ENCODE peak calls at places on chromosomes 12 and 14, in six cellular contexts. V, J, R, N, S and B are unnamed samples.

GRCh38 chr14:98082833-98083232 is 1189.2 kb downstream of the BCL11B start:
- ATAC-seq in V (no peak), J (no peak), R (no peak), N (no peak), S (no peak), B (no peak)

GRCh38 chr14:21882226-21882625 is 208.6 kb upstream of the OR4E1 start:
- ATAC-seq in V (no peak), J (no peak), R (no peak), N (no peak), S (no peak), B (no peak)

GRCh38 chr14:57182760-57183503 is 85.8 kb downstream of the EXOC5 start:
- ATAC-seq in V (peak; percentile 68), J (no peak), R (peak; percentile 71), N (peak; percentile 76), S (peak; percentile 54), B (no peak)

GRCh38 chr12:21476949-21477348 is 24.5 kb downstream of the RECQL start:
- ATAC-seq in V (no peak), J (no peak), R (no peak), N (no peak), S (no peak), B (no peak)

GRCh38 chr14:53539489-53540126 is 386.5 kb upstream of the DDHD1 start:
- ATAC-seq in V (peak; percentile 90), J (peak; percentile 72), R (peak; percentile 96), N (peak; percentile 31), S (peak; percentile 96), B (peak; percentile 63)

GRCh38 chr12:84766375-84766774 is 146.2 kb downstream of the SLC6A15 start:
- ATAC-seq in V (no peak), J (no peak), R (no peak), N (no peak), S (no peak), B (no peak)

GRCh38 chr12:118029166-118029565 is 12.7 kb downstream of the RFC5 start:
- ATAC-seq in V (no peak), J (no peak), R (no peak), N (no peak), S (no peak), B (no peak)

GRCh38 chr12:57772429-57773322 is at the start of gene EEF1AKMT3:
- ATAC-seq in V (peak; percentile 63), J (peak; percentile 74), R (peak; percentile 76), N (peak; percentile 67), S (peak; percentile 48), B (peak; percentile 65)

GRCh38 chr14:61266436-61267220 is 14.5 kb downstream of the TMEM30B start:
- ATAC-seq in V (no peak), J (no peak), R (no peak), N (no peak), S (no peak), B (no peak)

GRCh38 chr14:66540038-66540437 is 32.1 kb downstream of the GPHN start:
- ATAC-seq in V (no peak), J (no peak), R (no peak), N (no peak), S (no peak), B (no peak)

GRCh38 chr12:89949457-89950195 is 241.0 kb upstream of the ATP2B1 start:
- ATAC-seq in V (peak; percentile 38), J (peak; percentile 83), R (peak; percentile 85), N (no peak), S (peak; percentile 87), B (peak; percentile 74)

GRCh38 chr14:51681411-51681810 is 29.7 kb downstream of the FRMD6 start:
- ATAC-seq in V (peak; percentile 85), J (no peak), R (no peak), N (no peak), S (no peak), B (no peak)

GRCh38 chr14:73713804-73714655 is at the start of gene PNMA1:
- ATAC-seq in V (peak; percentile 82), J (peak; percentile 81), R (peak; percentile 86), N (peak; percentile 88), S (peak; percentile 89), B (peak; percentile 85)
- TF ChIP-seq POLR2A in V (peak; percentile 63), J (peak; percentile 79), R (peak; percentile 94), N (peak; percentile 72), S (peak; percentile 86), B (peak; percentile 79)

GRCh38 chr12:7091660-7092228 is 501 bp downstream of the C1R start:
- ATAC-seq in V (peak; percentile 39), J (peak; percentile 56), R (peak; percentile 52), N (no peak), S (no peak), B (peak; percentile 61)
- TF ChIP-seq EP300 in V (no peak), J (peak; percentile 32), R (no peak), N (no peak), S (no peak), B (no peak)

GRCh38 chr14:74905595-74906142 is 17.4 kb downstream of the RPS6KL1 start:
- ATAC-seq in V (peak; percentile 59), J (peak; percentile 64), R (peak; percentile 74), N (peak; percentile 83), S (peak; percentile 87), B (peak; percentile 61)
- TF ChIP-seq POLR2A in V (no peak), J (no peak), R (no peak), N (peak; percentile 49), S (peak; percentile 66), B (no peak)

DNA sequence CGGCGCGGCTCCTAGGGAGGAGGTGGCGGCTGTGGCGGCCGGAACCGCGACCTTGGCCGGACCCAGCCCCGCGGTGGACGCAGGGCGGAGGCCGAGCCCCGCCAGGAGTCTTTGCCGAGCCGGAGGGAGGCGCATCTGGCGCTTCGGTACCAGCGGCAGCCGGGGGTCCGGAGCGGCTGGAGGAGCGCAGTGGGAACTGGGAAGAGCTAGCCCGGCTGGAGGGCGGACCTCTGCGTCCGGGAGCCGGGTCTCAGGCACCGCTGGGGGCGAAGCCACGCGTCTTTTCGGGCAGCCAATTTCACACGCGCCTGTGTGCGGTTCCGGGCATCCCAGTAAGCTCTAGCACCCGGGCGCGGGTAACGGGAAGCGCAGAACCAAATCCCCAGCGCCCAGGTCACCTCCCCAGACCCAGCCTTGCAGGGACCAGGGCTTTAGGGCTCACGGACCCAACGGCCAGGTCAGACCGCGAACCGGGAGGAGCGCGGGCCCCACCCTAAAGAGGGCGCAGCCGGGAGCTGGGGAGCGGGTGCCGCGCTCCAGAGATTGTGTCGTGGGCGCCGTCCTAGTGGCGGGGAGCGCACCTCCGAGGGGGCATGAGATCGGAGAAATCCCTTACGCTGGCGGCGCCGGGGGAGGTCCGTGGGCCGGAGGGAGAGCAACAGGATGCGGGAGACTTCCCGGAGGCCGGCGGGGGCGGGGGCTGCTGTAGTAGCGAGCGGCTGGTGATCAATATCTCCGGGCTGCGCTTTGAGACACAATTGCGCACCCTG is 89.4 kb downstream of the GALNT8 start:
- ATAC-seq in V (no peak), J (no peak), R (no peak), N (no peak), S (peak; percentile 18), B (peak; percentile 35)
- TF ChIP-seq EP300 in V (no peak), J (no peak), R (no peak), N (no peak), S (no peak), B (no peak)

GRCh38 chr12:122834921-122835692 is at the start of gene HIP1R:
- ATAC-seq in V (no peak), J (no peak), R (peak; percentile 57), N (peak; percentile 72), S (peak; percentile 67), B (peak; percentile 50)
- TF ChIP-seq POLR2A in V (no peak), J (peak; percentile 38), R (peak; percentile 50), N (peak; percentile 39), S (peak; percentile 37), B (no peak)

GRCh38 chr12:52278530-52278929 is 4.1 kb downstream of the KRT86 start:
- ATAC-seq in V (no peak), J (no peak), R (no peak), N (no peak), S (peak; percentile 8), B (no peak)

GRCh38 chr12:52278931-52279682 is 4.7 kb downstream of the KRT86 start:
- ATAC-seq in V (peak; percentile 98), J (peak; percentile 89), R (peak; percentile 49), N (peak; percentile 98), S (peak; percentile 100), B (peak; percentile 62)

GRCh38 chr12:52279683-52280318 is 5.4 kb downstream of the KRT86 start:
- ATAC-seq in V (no peak), J (no peak), R (no peak), N (peak; percentile 12), S (no peak), B (no peak)

GRCh38 chr12:52280319-52280795 is 5.9 kb downstream of the KRT86 start:
- ATAC-seq in V (no peak), J (peak; percentile 87), R (peak; percentile 62), N (peak; percentile 68), S (no peak), B (peak; percentile 92)

DNA sequence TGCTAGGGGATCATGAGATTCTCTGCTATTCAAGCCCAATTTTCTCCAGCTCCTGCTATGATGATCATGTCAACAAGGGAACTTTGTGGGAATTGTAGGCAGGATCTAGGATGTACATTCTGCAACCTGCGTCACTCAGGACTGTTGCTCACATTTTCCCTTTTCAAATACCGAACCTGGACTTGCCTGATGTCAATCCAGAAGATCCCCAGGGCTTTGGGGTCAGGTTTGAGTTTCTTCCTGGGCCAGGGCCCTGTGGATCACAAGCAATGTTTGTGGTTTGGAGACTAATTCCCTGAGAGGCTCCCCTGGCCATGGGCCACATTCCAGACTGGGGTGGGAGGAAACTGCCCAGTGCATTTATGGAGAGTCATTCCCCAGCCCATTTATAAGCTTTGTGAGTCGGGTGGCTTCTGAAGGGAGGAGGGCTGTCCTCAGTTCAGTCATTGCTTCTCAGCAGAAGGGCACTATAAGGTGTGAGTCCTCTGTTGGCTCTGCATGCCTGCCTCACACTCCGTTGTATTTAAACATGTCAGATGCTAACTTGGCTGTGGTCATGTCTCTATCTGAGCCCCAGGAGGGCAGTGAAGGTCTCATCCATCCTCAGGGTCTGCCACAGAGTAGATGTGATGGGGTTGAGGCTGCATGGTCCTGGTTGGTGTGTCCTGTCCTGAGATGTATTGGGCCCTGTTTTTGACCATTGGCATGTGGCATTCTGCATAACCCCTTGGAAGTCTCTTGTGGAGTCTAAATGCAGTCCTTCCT is 6.5 kb downstream of the KRT86 start:
- ATAC-seq in V (no peak), J (peak; percentile 64), R (peak; percentile 63), N (no peak), S (no peak), B (peak; percentile 69)
- TF ChIP-seq EP300 in V (no peak), J (peak; percentile 39), R (peak; percentile 86), N (no peak), S (no peak), B (peak; percentile 44)